ENCODE peak calls at places on chromosomes 11 and 22, in four cellular contexts. One of them, this sample, is unnamed.

GRCh38 chr11:67376421-67376820 is 3.0 kb upstream of the CLCF1 start:
- DNase-seq in kidney epithelial cell: no peak
- DNase-seq in dorsolateral prefrontal cortex: no peak
- DNase-seq in posterior cingulate gyrus: no peak
- DNase-seq in this sample: no peak

GRCh38 chr11:1568451-1568911 is 3.6 kb downstream of the DUSP8 start:
- DNase-seq in posterior cingulate gyrus: no peak
- DNase-seq in dorsolateral prefrontal cortex: no peak
- DNase-seq in kidney epithelial cell: no peak
- DNase-seq in this sample: no peak

GRCh38 chr11:132028380-132029240 is 658.2 kb downstream of the NTM start:
- DNase-seq in dorsolateral prefrontal cortex: peak
- DNase-seq in posterior cingulate gyrus: peak
- DNase-seq in kidney epithelial cell: no peak
- DNase-seq in this sample: peak

GRCh38 chr11:112871909-112872511 is 89.2 kb upstream of the NCAM1 start:
- DNase-seq in dorsolateral prefrontal cortex: no peak
- DNase-seq in posterior cingulate gyrus: no peak
- DNase-seq in kidney epithelial cell: no peak
- DNase-seq in this sample: no peak

GRCh38 chr11:34154059-34154875 is 48.8 kb downstream of the NAT10 start:
- DNase-seq in posterior cingulate gyrus: no peak
- DNase-seq in dorsolateral prefrontal cortex: no peak
- DNase-seq in kidney epithelial cell: no peak
- DNase-seq in this sample: no peak

GRCh38 chr11:64291746-64292457 is 800 bp downstream of the KCNK4 start:
- DNase-seq in dorsolateral prefrontal cortex: no peak
- DNase-seq in posterior cingulate gyrus: no peak
- DNase-seq in kidney epithelial cell: no peak
- DNase-seq in this sample: no peak

GRCh38 chr11:30143098-30143705 is 87.6 kb upstream of the FSHB start:
- DNase-seq in posterior cingulate gyrus: no peak
- DNase-seq in kidney epithelial cell: no peak
- DNase-seq in dorsolateral prefrontal cortex: no peak
- DNase-seq in this sample: peak

GRCh38 chr11:20790622-20791021 is 121.2 kb downstream of the NELL1 start:
- DNase-seq in kidney epithelial cell: no peak
- DNase-seq in dorsolateral prefrontal cortex: no peak
- DNase-seq in posterior cingulate gyrus: no peak
- DNase-seq in this sample: no peak

GRCh38 chr22:24601217-24602104 is 1.5 kb upstream of the GGT1 start:
- DNase-seq in posterior cingulate gyrus: no peak
- DNase-seq in dorsolateral prefrontal cortex: no peak
- DNase-seq in kidney epithelial cell: no peak
- DNase-seq in this sample: no peak

GRCh38 chr11:2825261-2825885 is 60.2 kb downstream of the CDKN1C start:
- DNase-seq in kidney epithelial cell: peak
- DNase-seq in dorsolateral prefrontal cortex: no peak
- DNase-seq in posterior cingulate gyrus: no peak
- DNase-seq in this sample: peak

GRCh38 chr11:114061053-114062049 is 1.8 kb downstream of the ZBTB16 start:
- DNase-seq in posterior cingulate gyrus: no peak
- DNase-seq in kidney epithelial cell: no peak
- DNase-seq in dorsolateral prefrontal cortex: no peak
- DNase-seq in this sample: no peak

GRCh38 chr11:47305734-47306483 is 36.0 kb downstream of the MADD start:
- DNase-seq in dorsolateral prefrontal cortex: peak
- DNase-seq in kidney epithelial cell: peak
- DNase-seq in posterior cingulate gyrus: peak
- DNase-seq in this sample: no peak

GRCh38 chr11:19725379-19726079 is 12.9 kb downstream of the NAV2 start:
- DNase-seq in posterior cingulate gyrus: no peak
- DNase-seq in dorsolateral prefrontal cortex: no peak
- DNase-seq in kidney epithelial cell: no peak
- DNase-seq in this sample: no peak

GRCh38 chr22:29733362-29734322 is 13.8 kb downstream of the CABP7 start:
- DNase-seq in posterior cingulate gyrus: no peak
- DNase-seq in dorsolateral prefrontal cortex: no peak
- DNase-seq in kidney epithelial cell: no peak
- DNase-seq in this sample: no peak

GRCh38 chr11:101510608-101511007 is 73.2 kb downstream of the TRPC6 start:
- DNase-seq in dorsolateral prefrontal cortex: no peak
- DNase-seq in kidney epithelial cell: no peak
- DNase-seq in posterior cingulate gyrus: no peak
- DNase-seq in this sample: no peak

GRCh38 chr11:125957623-125958330 is 11.9 kb downstream of the VSIG10L2 start:
- DNase-seq in kidney epithelial cell: no peak
- DNase-seq in dorsolateral prefrontal cortex: no peak
- DNase-seq in posterior cingulate gyrus: no peak
- DNase-seq in this sample: no peak

GRCh38 chr11:122717264-122717867 is 61.8 kb downstream of the UBASH3B start:
- DNase-seq in dorsolateral prefrontal cortex: no peak
- DNase-seq in kidney epithelial cell: no peak
- DNase-seq in posterior cingulate gyrus: no peak
- DNase-seq in this sample: no peak